ENCODE peak calls at places on chromosomes 3 and 15, in six cellular contexts. C, V, S, I, Y and N are unnamed samples.

GRCh38 chr15:64209680-64210334 is 47.0 kb upstream of the PPIB start:
- DNase-seq in I (no peak), C (no peak), V (no peak), S (peak; percentile 32), Y (no peak), N (no peak)

GRCh38 chr3:73037369-73037699 is 24.1 kb upstream of the EBLN2 start:
- DNase-seq in Y (no peak), I (no peak), V (no peak), C (no peak), S (peak; percentile 10), N (no peak)

GRCh38 chr3:56682458-56683121 is 475 bp downstream of the TASOR start:
- DNase-seq in C (peak; percentile 93), I (peak; percentile 90), V (peak; percentile 88), Y (peak; percentile 74), S (peak; percentile 59), N (peak; percentile 65)

GRCh38 chr3:55624238-55624637 is 137.1 kb upstream of the WNT5A start:
- DNase-seq in I (no peak), S (no peak), Y (no peak), C (no peak), V (no peak), N (no peak)

GRCh38 chr15:68275165-68275746 is 2.3 kb upstream of the FEM1B start:
- DNase-seq in S (peak; percentile 68), Y (peak; percentile 63), V (no peak), C (no peak), I (no peak), N (peak; percentile 59)

GRCh38 chr15:77034620-77035467 is 36.1 kb downstream of the TSPAN3 start:
- DNase-seq in I (peak; percentile 73), V (peak; percentile 49), S (no peak), Y (peak; percentile 40), C (no peak), N (no peak)

GRCh38 chr3:146221276-146221675 is 29.6 kb downstream of the PLSCR4 start:
- DNase-seq in V (no peak), C (no peak), S (peak; percentile 3), Y (no peak), I (no peak), N (no peak)

GRCh38 chr15:40776537-40777141 is 6.9 kb downstream of the C15orf62 start:
- DNase-seq in I (no peak), C (no peak), S (no peak), Y (peak; percentile 89), V (no peak), N (peak; percentile 93)

GRCh38 chr3:141526709-141527108 is 39.9 kb downstream of the RASA2 start:
- DNase-seq in I (no peak), S (no peak), C (no peak), V (no peak), Y (no peak), N (no peak)

GRCh38 chr3:42061711-42062408 is 29.3 kb upstream of the TRAK1 start:
- DNase-seq in Y (peak; percentile 38), C (no peak), I (peak; percentile 86), V (peak; percentile 92), S (no peak), N (no peak)

GRCh38 chr3:186722457-186722856 is 5.3 kb downstream of the KNG1 start:
- DNase-seq in I (no peak), Y (no peak), C (peak; percentile 55), S (peak; percentile 18), V (no peak), N (no peak)

GRCh38 chr15:63238796-63239195 is 38.6 kb upstream of the APH1B start:
- DNase-seq in Y (no peak), V (no peak), C (no peak), I (no peak), S (no peak), N (no peak)

GRCh38 chr15:57432141-57432701 is 55.9 kb downstream of the CGNL1 start:
- DNase-seq in Y (peak; percentile 53), C (no peak), V (no peak), I (no peak), S (no peak), N (no peak)

GRCh38 chr15:85494035-85494793 is 113.8 kb downstream of the AKAP13 start:
- DNase-seq in Y (no peak), I (no peak), C (no peak), S (no peak), V (no peak), N (no peak)

DNA sequence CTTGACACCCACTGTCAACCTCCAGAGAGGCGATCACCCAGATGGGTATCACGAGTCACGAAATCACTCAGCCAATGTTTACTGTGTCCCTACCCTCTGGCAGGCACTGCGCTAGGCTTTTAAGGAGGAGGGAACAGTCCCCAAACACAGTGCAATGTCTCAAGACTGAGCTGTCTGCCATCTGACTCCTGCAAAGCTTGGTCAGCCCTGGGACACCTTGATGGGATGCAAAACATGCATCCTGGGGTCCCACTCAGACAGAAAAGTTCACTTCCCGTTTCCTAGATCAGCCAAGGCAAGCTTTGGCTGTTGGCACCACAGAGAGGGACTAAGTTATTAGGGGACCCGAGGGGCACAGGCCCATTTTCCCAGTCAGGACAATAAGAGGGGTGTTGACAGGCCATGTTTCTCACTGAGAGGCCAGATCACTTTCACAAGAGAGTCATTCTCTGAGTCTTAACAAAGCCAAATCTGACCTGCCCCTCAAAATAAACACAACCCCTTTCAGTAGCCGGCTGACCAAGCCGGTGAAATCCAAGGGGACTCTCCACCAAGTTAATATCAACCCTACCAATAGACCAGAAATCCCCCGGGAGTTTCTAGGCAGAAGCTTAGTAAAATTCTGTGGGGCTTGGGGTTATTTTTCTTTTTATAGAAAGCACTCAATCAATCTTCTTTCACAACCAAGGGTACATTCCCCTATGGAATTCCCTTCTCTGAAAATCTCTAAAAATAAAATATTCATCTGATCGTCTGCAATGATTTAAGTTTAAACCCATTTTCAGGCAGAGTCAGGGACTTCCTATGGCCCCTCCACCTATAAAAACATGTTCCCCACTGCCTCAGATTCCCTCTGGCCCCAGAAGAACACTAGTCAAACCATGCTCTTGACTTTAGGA is 3.5 kb downstream of the RFTN1 start:
- DNase-seq in S (no peak), I (no peak), C (no peak), Y (no peak), V (no peak), N (no peak)
- TF ChIP-seq POLR2AphosphoS5 in S (no peak), I (no peak), C (no peak), Y (no peak), V (no peak), N (no peak)

DNA sequence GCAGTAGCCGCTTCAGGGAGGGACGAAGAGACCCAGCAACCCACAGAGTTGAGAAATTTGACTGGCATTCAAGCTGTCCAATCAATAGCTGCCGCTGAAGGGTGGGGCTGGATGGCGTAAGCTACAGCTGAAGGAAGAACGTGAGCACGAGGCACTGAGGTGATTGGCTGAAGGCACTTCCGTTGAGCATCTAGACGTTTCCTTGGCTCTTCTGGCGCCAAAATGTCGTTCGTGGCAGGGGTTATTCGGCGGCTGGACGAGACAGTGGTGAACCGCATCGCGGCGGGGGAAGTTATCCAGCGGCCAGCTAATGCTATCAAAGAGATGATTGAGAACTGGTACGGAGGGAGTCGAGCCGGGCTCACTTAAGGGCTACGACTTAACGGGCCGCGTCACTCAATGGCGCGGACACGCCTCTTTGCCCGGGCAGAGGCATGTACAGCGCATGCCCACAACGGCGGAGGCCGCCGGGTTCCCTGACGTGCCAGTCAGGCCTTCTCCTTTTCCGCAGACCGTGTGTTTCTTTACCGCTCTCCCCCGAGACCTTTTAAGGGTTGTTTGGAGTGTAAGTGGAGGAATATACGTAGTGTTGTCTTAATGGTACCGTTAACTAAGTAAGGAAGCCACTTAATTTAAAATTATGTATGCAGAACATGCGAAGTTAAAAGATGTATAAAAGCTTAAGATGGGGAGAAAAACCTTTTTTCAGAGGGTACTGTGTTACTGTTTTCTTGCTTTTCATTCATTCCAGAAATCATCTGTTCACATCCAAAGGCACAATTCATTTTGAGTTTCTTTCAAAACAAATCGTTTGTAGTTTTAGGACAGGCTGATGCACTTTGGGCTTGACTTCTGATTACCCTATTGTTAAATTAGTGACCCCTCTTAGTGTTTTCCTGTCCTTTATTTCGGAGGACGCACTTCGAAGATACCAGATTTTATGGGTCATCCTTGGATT is at the start of gene MLH1:
- DNase-seq in C (peak; percentile 100), S (peak; percentile 100), V (peak; percentile 97), I (peak; percentile 97), Y (peak; percentile 100), N (peak; percentile 91)
- TF ChIP-seq POLR2A in C (peak; percentile 28), S (peak; percentile 87), V (peak; percentile 57), I (peak; percentile 86), Y (peak; percentile 47), N (peak; percentile 68)

DNA sequence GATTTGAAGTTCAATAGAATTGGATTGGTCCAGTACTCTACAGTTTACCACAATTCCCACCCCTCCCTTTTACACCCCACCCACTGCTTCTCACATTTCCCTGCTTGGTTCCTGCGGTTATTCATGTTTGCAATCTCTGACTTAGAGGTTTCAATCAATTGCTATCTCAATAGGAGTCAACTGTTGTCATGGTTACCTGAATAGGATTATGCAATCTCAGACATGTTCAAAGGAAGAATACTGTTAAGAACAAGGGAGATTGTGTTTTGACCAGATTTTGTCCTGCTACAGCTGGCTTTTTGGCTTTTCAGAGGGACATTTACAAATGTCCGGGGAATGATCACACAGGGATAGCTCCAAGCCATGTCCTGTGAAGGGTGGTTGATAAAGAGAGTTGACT is 4.8 kb upstream of the C3orf49 start:
- DNase-seq in V (no peak), S (peak; percentile 64), C (no peak), Y (no peak), I (no peak), N (no peak)
- TF ChIP-seq POLR2AphosphoS5 in V (no peak), S (no peak), C (no peak), Y (no peak), I (no peak), N (no peak)

GRCh38 chr3:171774516-171774915 is 35.8 kb downstream of the PLD1 start:
- DNase-seq in V (no peak), Y (no peak), S (no peak), I (no peak), C (no peak), N (no peak)

GRCh38 chr3:171768281-171768925 is 41.9 kb downstream of the PLD1 start:
- DNase-seq in I (no peak), V (no peak), Y (no peak), S (no peak), C (no peak), N (no peak)

GRCh38 chr3:171775943-171776342 is 34.3 kb downstream of the PLD1 start:
- DNase-seq in V (no peak), Y (no peak), C (no peak), I (no peak), S (no peak), N (no peak)

GRCh38 chr3:171772427-171773056 is 37.7 kb downstream of the PLD1 start:
- DNase-seq in Y (peak; percentile 60), C (no peak), S (peak; percentile 46), V (peak; percentile 68), I (no peak), N (peak; percentile 51)

DNA sequence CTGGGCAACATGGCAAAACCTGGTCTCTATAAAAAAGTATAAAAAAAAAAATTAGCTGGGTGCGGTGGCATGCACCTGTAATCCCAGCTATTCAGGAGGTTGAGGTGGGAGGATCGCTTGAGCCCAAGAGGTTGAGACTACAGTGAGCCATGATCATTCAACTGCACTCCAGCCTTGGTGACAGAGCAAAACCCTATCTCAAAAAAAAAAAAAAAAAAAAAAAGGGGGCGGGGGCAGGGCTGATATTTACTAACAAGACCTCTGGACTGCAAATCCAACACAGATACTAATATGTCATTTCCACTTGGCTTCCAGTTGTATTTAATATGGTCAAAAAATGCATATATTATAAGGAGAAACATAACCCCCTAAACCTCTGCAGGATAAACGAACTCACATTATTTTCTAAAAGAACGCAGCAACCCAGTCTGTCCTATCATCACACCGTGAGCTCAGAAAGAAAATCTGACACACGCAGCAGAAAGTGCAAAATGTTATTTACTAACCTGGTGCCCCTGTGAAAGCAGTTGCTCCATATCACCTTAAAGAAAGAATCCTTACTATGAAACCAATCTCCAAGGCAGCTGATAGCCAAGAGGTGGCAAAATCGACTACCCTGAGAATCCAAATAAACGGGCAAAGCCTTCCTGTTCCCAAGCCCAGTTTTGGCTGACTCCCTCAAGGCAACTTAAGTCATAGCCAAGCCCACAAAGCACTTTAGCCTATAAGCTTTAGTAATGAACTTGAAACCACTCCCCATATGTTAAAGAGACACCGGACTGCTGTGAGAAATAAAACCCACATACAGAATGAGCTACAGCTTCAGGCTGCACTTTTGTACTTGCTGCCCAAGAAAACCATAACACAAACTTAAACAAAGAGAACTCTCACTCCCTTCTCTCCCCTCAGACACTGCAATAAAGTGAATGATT is 39.3 kb downstream of the PLD1 start:
- DNase-seq in S (peak; percentile 68), Y (peak; percentile 63), I (no peak), C (no peak), V (no peak), N (peak; percentile 74)
- TF ChIP-seq POLR2A in S (no peak), Y (no peak), I (no peak), C (no peak), V (peak; percentile 16), N (peak; percentile 56)